ENCODE peak calls at places on chromosomes 4 and X, in eight cellular contexts. H, N, W, S, Y, J, O and Q are unnamed samples. For H3K4me1 and H3K27me3, the result is how much of the 10 kb centered on the place peaks cover.

GRCh38 chr4:116668190-116668589 is 417.2 kb downstream of the TRAM1L1 start:
- DNase-seq in W (no peak), H (no peak), N (peak), Y (no peak), J (no peak), O (no peak), S (no peak), Q (no peak)

GRCh38 chr4:156948133-156948532 is 23.5 kb downstream of the PDGFC start:
- DNase-seq in H (no peak), O (no peak), N (no peak), J (no peak), S (no peak), W (no peak), Y (no peak), Q (no peak)

GRCh38 chr4:153927546-153927945 is 138.7 kb upstream of the SFRP2 start:
- DNase-seq in H (no peak), W (no peak), N (no peak), O (no peak), Y (no peak), J (no peak), S (no peak), Q (no peak)

GRCh38 chr4:145533011-145533410 is 51.4 kb downstream of the SMAD1 start:
- DNase-seq in J (no peak), Y (no peak), H (no peak), N (no peak), O (no peak), W (no peak), S (no peak), Q (no peak)

GRCh38 chr4:122894802-122895201 is 27.6 kb downstream of the NUDT6 start:
- DNase-seq in N (no peak), O (no peak), W (no peak), Y (no peak), S (no peak), J (no peak), H (no peak), Q (no peak)

GRCh38 chrX:4830880-4831557 is 1117.6 kb upstream of the PRKX start:
- DNase-seq in J (no peak), S (no peak), W (no peak), O (no peak), Y (no peak), H (no peak), N (no peak), Q (no peak)

GRCh38 chrX:5726246-5726645 is 502.4 kb downstream of the NLGN4X start:
- DNase-seq in O (no peak), S (no peak), Y (no peak), W (no peak), J (no peak), H (no peak), N (no peak), Q (no peak)

GRCh38 chr4:3851881-3852280 is 85.7 kb downstream of the ADRA2C start:
- DNase-seq in H (no peak), S (no peak), J (no peak), N (no peak), O (no peak), Y (no peak), W (no peak), Q (no peak)

GRCh38 chr4:152591361-152591760 is 55.5 kb upstream of the FBXW7 start:
- DNase-seq in N (peak), W (peak), S (peak), H (no peak), Y (peak), J (no peak), O (no peak), Q (peak)

GRCh38 chr4:25863906-25864418 is 1.2 kb upstream of the SEL1L3 start:
- DNase-seq in W (no peak), N (peak), H (no peak), Y (no peak), S (no peak), J (no peak), O (no peak), Q (no peak)

GRCh38 chr4:89939994-89940393 is 45.3 kb downstream of the MMRN1 start:
- DNase-seq in S (no peak), O (no peak), H (no peak), Y (no peak), N (no peak), J (no peak), W (no peak), Q (no peak)

GRCh38 chr4:42632653-42633382 is 24.1 kb downstream of the ATP8A1 start:
- DNase-seq in O (no peak), H (no peak), Y (no peak), W (no peak), N (no peak), J (no peak), S (no peak), Q (no peak)

GRCh38 chr4:103692615-103693014 is 27.2 kb downstream of the TACR3 start:
- DNase-seq in O (no peak), J (no peak), H (no peak), W (no peak), N (no peak), S (no peak), Y (no peak), Q (no peak)

GRCh38 chr4:14520171-14520570 is 482.1 kb upstream of the CPEB2 start:
- DNase-seq in N (no peak), H (no peak), S (no peak), W (no peak), O (no peak), J (no peak), Y (no peak), Q (no peak)

GRCh38 chrX:109472939-109473713 is 8.8 kb downstream of the GUCY2F start:
- DNase-seq in Y (no peak), S (no peak), J (no peak), O (no peak), N (peak), W (no peak), H (peak), Q (no peak)

GRCh38 chrX:2451456-2452316 is 49.1 kb downstream of the DHRSX start:
- DNase-seq in J (no peak), O (no peak), H (no peak), N (peak), S (peak), Y (no peak), W (no peak), Q (no peak)

GRCh38 chr4:6277139-6277802 is 7.6 kb downstream of the WFS1 start:
- DNase-seq in S (no peak), O (no peak), W (no peak), Y (no peak), N (no peak), H (no peak), J (no peak), Q (no peak)

GRCh38 chr4:148052448-148052847 is 320.6 kb downstream of the ARHGAP10 start:
- DNase-seq in N (no peak), H (no peak), O (no peak), W (no peak), J (no peak), Y (no peak), S (no peak), Q (no peak)

GRCh38 chr4:148284526-148285193 is 157.6 kb downstream of the NR3C2 start:
- DNase-seq in S (no peak), N (peak), Y (no peak), O (no peak), W (no peak), J (no peak), H (no peak), Q (no peak)

GRCh38 chrX:56783996-56784620 is 55.1 kb downstream of the NBDY start:
- DNase-seq in W (peak), N (no peak), S (no peak), Y (no peak), H (no peak), O (no peak), J (no peak), Q (no peak)

GRCh38 chr4:125013891-125014290 is 300.9 kb upstream of the FAT4 start:
- DNase-seq in Y (no peak), W (no peak), N (no peak), H (no peak), S (no peak), J (no peak), O (no peak), Q (no peak)

GRCh38 chrX:45750639-45751038 is 550.0 kb upstream of the DIPK2B start:
- DNase-seq in J (no peak), W (no peak), S (no peak), H (no peak), Y (no peak), N (no peak), O (no peak), Q (no peak)

GRCh38 chr4:78379991-78380739 is 171.4 kb upstream of the ANXA3 start:
- DNase-seq in N (no peak), S (no peak), H (no peak), O (no peak), J (no peak), Y (no peak), W (no peak), Q (no peak)

GRCh38 chr4:37427193-37427592 is 182.7 kb downstream of the NWD2 start:
- DNase-seq in W (no peak), S (no peak), J (no peak), O (no peak), H (no peak), Y (no peak), N (no peak), Q (no peak)
- H3K4me1 ChIP-seq in W (under half), S (under half), J (under half), O (under half), H (under half), Y (under half), N (under half), Q (under half)

GRCh38 chrX:113873056-113873455 is 710.8 kb upstream of the HTR2C start:
- DNase-seq in W (no peak), J (no peak), Y (no peak), N (no peak), O (no peak), H (no peak), S (no peak), Q (no peak)
- H3K27me3 ChIP-seq in W (under half), J (under half), Y (under half), N (under half), O (under half), H (under half), S (under half), Q (under half)

DNA sequence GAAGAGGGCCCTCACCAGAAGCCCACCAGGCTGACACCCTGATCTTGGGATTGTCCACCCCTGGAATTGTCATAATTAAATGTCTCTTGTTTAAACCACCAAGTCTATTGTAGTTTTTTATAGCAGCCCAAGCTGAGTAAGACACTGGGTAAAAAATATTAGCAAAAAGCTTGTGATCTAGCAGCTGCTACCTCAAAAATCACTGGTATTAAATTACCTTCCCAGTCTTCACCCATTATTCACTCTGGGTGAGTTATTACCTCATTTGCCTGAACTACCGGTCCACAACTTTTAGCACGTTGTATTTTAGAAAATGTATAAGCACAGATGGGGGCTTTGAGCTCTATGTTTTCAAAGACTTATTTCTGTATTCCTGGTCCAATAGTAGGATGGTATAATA is 12.0 kb upstream of the TRIM61 start:
- DNase-seq in J (no peak), O (no peak), Y (no peak), S (no peak), N (no peak), H (no peak), W (no peak), Q (no peak)
- H3K4me1 ChIP-seq in J (under half), O (under half), Y (under half), S (under half), N (under half), H (under half), W (under half), Q (under half)

DNA sequence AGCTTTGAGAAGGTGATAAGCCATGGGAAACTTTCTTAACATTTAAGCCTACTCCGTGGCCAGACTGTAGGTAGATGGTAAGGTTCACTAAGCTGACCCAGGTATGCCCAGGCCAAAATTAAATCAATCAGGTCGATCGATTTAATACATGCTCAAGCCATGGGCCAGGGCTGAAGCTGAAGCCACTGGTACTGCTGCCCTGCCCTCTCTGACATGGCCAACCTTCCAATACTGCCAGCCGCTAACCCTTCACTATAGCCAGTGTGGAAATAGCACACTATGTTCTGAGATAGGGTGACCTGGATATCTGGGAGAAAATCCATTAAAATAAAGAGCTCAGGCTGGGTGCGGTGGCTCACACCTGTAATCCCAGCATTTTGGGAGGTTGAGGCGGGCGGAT is 31.6 kb downstream of the TSC22D3 start:
- DNase-seq in O (no peak), N (no peak), S (no peak), Y (no peak), J (no peak), H (no peak), W (peak), Q (no peak)
- H3K27me3 ChIP-seq in O (under half), N (under half), S (under half), Y (half or more), J (under half), H (under half), W (under half), Q (under half)

DNA sequence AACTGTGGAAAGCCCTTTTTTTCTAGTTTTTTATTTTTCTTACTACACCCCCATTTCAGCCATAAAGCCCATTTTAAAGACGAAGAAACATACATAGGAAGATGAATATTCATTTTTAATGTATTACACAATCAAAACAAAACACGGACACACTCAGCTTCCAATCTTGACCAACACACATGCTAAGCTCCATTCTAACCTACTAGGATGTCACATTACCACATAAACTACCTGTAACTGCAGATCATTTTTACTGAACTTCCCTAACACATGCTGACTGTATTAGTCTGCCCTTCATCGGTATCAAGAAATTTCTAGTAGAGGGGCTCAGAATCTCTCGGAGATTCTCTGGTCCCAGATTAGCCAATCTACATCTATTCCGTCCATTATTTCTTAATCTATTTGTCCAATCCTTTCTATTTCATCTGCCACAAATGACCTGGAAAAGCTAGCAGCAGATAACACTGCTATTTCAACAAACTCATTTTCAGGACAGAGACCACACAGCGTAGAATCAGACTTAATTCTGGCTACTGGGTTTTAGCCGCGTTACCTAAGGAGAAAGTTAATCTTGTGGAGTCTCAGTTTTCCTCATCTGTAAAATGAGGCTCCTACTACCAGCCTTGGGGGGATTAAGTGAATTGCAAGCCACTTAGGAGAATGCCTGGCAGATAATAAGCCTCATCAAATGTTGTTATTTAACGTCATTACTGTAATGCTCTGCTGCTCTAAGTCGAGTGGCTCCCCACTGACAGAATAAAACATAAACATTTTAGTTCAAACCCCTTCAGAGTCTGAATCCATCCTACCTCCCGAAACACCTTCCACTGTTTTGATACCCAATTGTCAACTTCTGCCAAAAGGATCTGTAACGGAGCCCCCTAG is 1.6 kb downstream of the CCNI start:
- DNase-seq in J (no peak), N (peak), Y (no peak), O (no peak), H (no peak), S (no peak), W (no peak), Q (no peak)
- H3K4me1 ChIP-seq in J (half or more), N (under half), Y (under half), O (under half), H (under half), S (under half), W (under half), Q (under half)

GRCh38 chrX:83510466-83511181 is 2.5 kb downstream of the POU3F4 start:
- DNase-seq in O (no peak), N (peak), S (no peak), J (no peak), W (no peak), Y (no peak), H (no peak), Q (no peak)

GRCh38 chrX:83511208-83511607 is 3.1 kb downstream of the POU3F4 start:
- DNase-seq in S (no peak), H (peak), N (peak), Y (no peak), W (no peak), J (no peak), O (no peak), Q (no peak)

GRCh38 chrX:83509246-83509801 is 1.2 kb downstream of the POU3F4 start:
- DNase-seq in S (no peak), W (no peak), H (no peak), Y (no peak), N (peak), O (no peak), J (no peak), Q (no peak)

GRCh38 chrX:83508006-83508405 is at the start of gene POU3F4:
- DNase-seq in H (no peak), J (no peak), Y (no peak), W (no peak), S (no peak), O (no peak), N (peak), Q (no peak)

GRCh38 chrX:83508526-83509245 is 596 bp downstream of the POU3F4 start:
- DNase-seq in H (no peak), J (no peak), W (no peak), Y (no peak), O (no peak), N (peak), S (no peak), Q (no peak)
- H3K27me3 ChIP-seq in H (under half), J (under half), W (under half), Y (under half), O (under half), N (half or more), S (under half), Q (half or more)

GRCh38 chrX:16162391-16162790 is 4.9 kb upstream of the MAGEB17 start:
- DNase-seq in W (no peak), Y (no peak), H (no peak), N (no peak), O (no peak), S (no peak), J (no peak), Q (no peak)
- H3K4me1 ChIP-seq in W (under half), Y (under half), H (under half), N (under half), O (under half), S (under half), J (under half), Q (under half)

GRCh38 chr4:48258845-48259397 is 10.7 kb downstream of the TEC start:
- DNase-seq in N (no peak), Y (no peak), S (no peak), O (no peak), W (no peak), J (no peak), H (no peak), Q (no peak)

GRCh38 chr4:48255130-48255958 is 14.3 kb downstream of the TEC start:
- DNase-seq in S (no peak), J (no peak), Y (no peak), N (no peak), O (no peak), W (no peak), H (no peak), Q (no peak)

GRCh38 chr4:48252313-48252712 is 17.3 kb downstream of the TEC start:
- DNase-seq in N (no peak), W (no peak), J (no peak), Y (no peak), O (no peak), S (no peak), H (no peak), Q (no peak)

GRCh38 chr4:48254381-48255072 is 15.1 kb downstream of the TEC start:
- DNase-seq in S (no peak), N (no peak), W (peak), O (no peak), Y (no peak), J (no peak), H (no peak), Q (no peak)

DNA sequence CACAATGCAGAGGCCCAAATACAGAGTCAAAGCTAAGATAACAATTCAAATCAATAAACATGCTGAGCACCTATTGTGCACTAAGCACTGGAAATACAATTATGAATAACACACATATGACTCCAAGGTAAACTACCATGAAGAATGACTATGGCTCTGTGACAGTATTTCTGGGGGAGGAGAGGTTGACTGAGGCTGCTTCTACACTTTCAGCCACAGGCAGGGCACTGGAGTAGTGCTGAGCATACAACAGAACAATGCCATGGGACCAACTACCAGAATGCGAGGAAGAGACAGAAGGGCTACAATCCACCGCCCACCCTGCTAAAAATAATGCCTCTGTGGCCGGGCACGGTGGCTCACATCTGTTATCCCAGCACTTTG is 13.7 kb downstream of the TEC start:
- DNase-seq in S (no peak), O (no peak), W (no peak), H (no peak), N (no peak), J (no peak), Y (no peak), Q (no peak)
- H3K27me3 ChIP-seq in S (under half), O (under half), W (under half), H (under half), N (under half), J (under half), Y (under half), Q (under half)

GRCh38 chr4:163380703-163381102 is 37.0 kb downstream of the NPY5R start:
- DNase-seq in J (no peak), O (no peak), W (no peak), N (no peak), S (no peak), H (no peak), Y (no peak), Q (no peak)

GRCh38 chr4:163382178-163382869 is 38.6 kb downstream of the NPY5R start:
- DNase-seq in H (no peak), Y (no peak), W (no peak), N (no peak), O (no peak), S (no peak), J (no peak), Q (no peak)

GRCh38 chr4:163384926-163385325 is 41.2 kb downstream of the NPY5R start:
- DNase-seq in S (no peak), N (no peak), W (no peak), O (no peak), J (no peak), Y (no peak), H (no peak), Q (no peak)

GRCh38 chr4:163384434-163384833 is 40.7 kb downstream of the NPY5R start:
- DNase-seq in O (no peak), J (no peak), H (no peak), Y (no peak), W (no peak), N (no peak), S (no peak), Q (no peak)

DNA sequence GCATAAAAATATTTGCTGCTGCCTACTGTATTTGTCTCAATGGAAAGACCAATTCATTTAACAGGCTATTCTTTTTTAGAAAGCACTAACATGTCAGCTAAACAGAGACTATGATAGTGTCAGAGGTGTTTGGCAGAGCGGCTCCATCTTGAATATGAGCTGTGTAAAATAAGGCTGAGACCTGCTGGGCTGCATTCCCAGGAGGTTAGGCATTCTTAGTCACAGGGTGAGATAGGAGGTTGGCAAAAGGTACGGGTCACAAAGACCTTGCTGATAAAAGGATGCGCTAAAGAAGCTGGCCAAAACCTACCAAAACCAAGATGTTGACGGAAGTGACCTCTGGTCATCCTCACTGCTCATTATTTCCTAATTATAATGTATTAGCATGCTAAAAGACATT is 41.8 kb downstream of the NPY5R start:
- DNase-seq in N (no peak), S (no peak), J (no peak), O (no peak), Y (no peak), W (no peak), H (no peak), Q (no peak)
- H3K4me1 ChIP-seq in N (under half), S (under half), J (under half), O (under half), Y (under half), W (under half), H (under half), Q (under half)